ENCODE peak calls at places on chromosomes 5 and 9, in seven cellular contexts. One of them, this sample, is unnamed.

GRCh38 chr5:148976569-148977321 is 86.1 kb downstream of the SH3TC2 start:
- DNase-seq in HuH-7.5: no peak
- DNase-seq in HT1080: peak; percentile 85
- DNase-seq in GF-D8: no peak
- DNase-seq in fibroblast of the aortic adventitia: no peak
- DNase-seq in mesothelial cell of epicardium: no peak
- DNase-seq in left colon: no peak
- DNase-seq in this sample: peak; percentile 67

GRCh38 chr5:156677963-156678362 is 172.1 kb upstream of the PPP1R2B start:
- DNase-seq in GF-D8: no peak
- DNase-seq in mesothelial cell of epicardium: no peak
- DNase-seq in HT1080: no peak
- DNase-seq in left colon: no peak
- DNase-seq in HuH-7.5: no peak
- DNase-seq in fibroblast of the aortic adventitia: no peak
- DNase-seq in this sample: no peak

GRCh38 chr9:136703231-136703870 is 9.0 kb upstream of the DIPK1B start:
- DNase-seq in left colon: no peak
- DNase-seq in fibroblast of the aortic adventitia: no peak
- DNase-seq in HT1080: no peak
- DNase-seq in HuH-7.5: no peak
- DNase-seq in mesothelial cell of epicardium: no peak
- DNase-seq in GF-D8: peak; percentile 53
- DNase-seq in this sample: no peak

GRCh38 chr9:81974764-81975163 is 13.8 kb upstream of the SPATA31D1 start:
- DNase-seq in HT1080: no peak
- DNase-seq in left colon: no peak
- DNase-seq in GF-D8: no peak
- DNase-seq in mesothelial cell of epicardium: no peak
- DNase-seq in fibroblast of the aortic adventitia: no peak
- DNase-seq in HuH-7.5: no peak
- DNase-seq in this sample: no peak

GRCh38 chr5:14463629-14464028 is 118.0 kb upstream of the OTULINL start:
- DNase-seq in mesothelial cell of epicardium: no peak
- DNase-seq in left colon: peak; percentile 35
- DNase-seq in HT1080: peak; percentile 58
- DNase-seq in HuH-7.5: no peak
- DNase-seq in fibroblast of the aortic adventitia: peak; percentile 94
- DNase-seq in GF-D8: peak; percentile 51
- DNase-seq in this sample: peak; percentile 63

GRCh38 chr9:5040730-5041389 is 55.8 kb downstream of the JAK2 start:
- DNase-seq in fibroblast of the aortic adventitia: no peak
- DNase-seq in HuH-7.5: no peak
- DNase-seq in left colon: no peak
- DNase-seq in HT1080: no peak
- DNase-seq in GF-D8: no peak
- DNase-seq in mesothelial cell of epicardium: no peak
- DNase-seq in this sample: no peak

GRCh38 chr5:176183321-176184074 is 54.7 kb upstream of the SIMC1 start:
- DNase-seq in HuH-7.5: no peak
- DNase-seq in HT1080: no peak
- DNase-seq in fibroblast of the aortic adventitia: no peak
- DNase-seq in mesothelial cell of epicardium: no peak
- DNase-seq in GF-D8: no peak
- DNase-seq in left colon: no peak
- DNase-seq in this sample: no peak

GRCh38 chr5:110916373-110917049 is 155.0 kb upstream of the TSLP start:
- DNase-seq in HT1080: peak; percentile 84
- DNase-seq in HuH-7.5: no peak
- DNase-seq in fibroblast of the aortic adventitia: peak; percentile 96
- DNase-seq in left colon: no peak
- DNase-seq in GF-D8: no peak
- DNase-seq in mesothelial cell of epicardium: no peak
- DNase-seq in this sample: peak; percentile 90

GRCh38 chr5:56492812-56493211 is 259.7 kb upstream of the ANKRD55 start:
- DNase-seq in GF-D8: no peak
- DNase-seq in left colon: no peak
- DNase-seq in fibroblast of the aortic adventitia: no peak
- DNase-seq in HT1080: no peak
- DNase-seq in mesothelial cell of epicardium: no peak
- DNase-seq in HuH-7.5: no peak
- DNase-seq in this sample: no peak

GRCh38 chr5:135481387-135481786 is 29.2 kb upstream of the TIFAB start:
- DNase-seq in fibroblast of the aortic adventitia: no peak
- DNase-seq in HT1080: no peak
- DNase-seq in HuH-7.5: no peak
- DNase-seq in GF-D8: peak; percentile 41
- DNase-seq in left colon: no peak
- DNase-seq in mesothelial cell of epicardium: no peak
- DNase-seq in this sample: no peak

GRCh38 chr5:146388418-146388817 is 49.8 kb downstream of the POU4F3 start:
- DNase-seq in GF-D8: no peak
- DNase-seq in HuH-7.5: no peak
- DNase-seq in HT1080: peak; percentile 57
- DNase-seq in fibroblast of the aortic adventitia: peak; percentile 19
- DNase-seq in mesothelial cell of epicardium: no peak
- DNase-seq in left colon: no peak
- DNase-seq in this sample: peak; percentile 46

GRCh38 chr9:88187631-88188030 is 49.4 kb upstream of the SPATA31C2 start:
- DNase-seq in HT1080: no peak
- DNase-seq in HuH-7.5: no peak
- DNase-seq in mesothelial cell of epicardium: no peak
- DNase-seq in fibroblast of the aortic adventitia: peak; percentile 55
- DNase-seq in GF-D8: no peak
- DNase-seq in left colon: no peak
- DNase-seq in this sample: no peak

GRCh38 chr5:171418982-171419662 is at the start of gene FGF18:
- DNase-seq in mesothelial cell of epicardium: peak; percentile 80
- DNase-seq in HT1080: peak; percentile 61
- DNase-seq in GF-D8: no peak
- DNase-seq in HuH-7.5: peak; percentile 44
- DNase-seq in left colon: peak; percentile 42
- DNase-seq in fibroblast of the aortic adventitia: peak; percentile 51
- DNase-seq in this sample: peak; percentile 77

GRCh38 chr5:115815693-115816225 is 700 bp downstream of the CDO1 start:
- DNase-seq in left colon: no peak
- DNase-seq in GF-D8: no peak
- DNase-seq in mesothelial cell of epicardium: peak; percentile 40
- DNase-seq in fibroblast of the aortic adventitia: no peak
- DNase-seq in HT1080: no peak
- DNase-seq in HuH-7.5: no peak
- DNase-seq in this sample: peak; percentile 38

GRCh38 chr5:111131356-111131755 is 39.2 kb downstream of the WDR36 start:
- DNase-seq in HuH-7.5: no peak
- DNase-seq in HT1080: no peak
- DNase-seq in mesothelial cell of epicardium: no peak
- DNase-seq in GF-D8: no peak
- DNase-seq in fibroblast of the aortic adventitia: no peak
- DNase-seq in left colon: no peak
- DNase-seq in this sample: no peak

GRCh38 chr5:126490167-126490937 is 67.1 kb downstream of the GRAMD2B start:
- DNase-seq in mesothelial cell of epicardium: no peak
- DNase-seq in left colon: no peak
- DNase-seq in HuH-7.5: no peak
- DNase-seq in GF-D8: no peak
- DNase-seq in fibroblast of the aortic adventitia: peak; percentile 66
- DNase-seq in HT1080: no peak
- DNase-seq in this sample: peak; percentile 14

GRCh38 chr5:123124495-123125171 is 35.6 kb downstream of the PRDM6 start:
- DNase-seq in left colon: no peak
- DNase-seq in GF-D8: no peak
- DNase-seq in mesothelial cell of epicardium: no peak
- DNase-seq in HuH-7.5: no peak
- DNase-seq in HT1080: no peak
- DNase-seq in fibroblast of the aortic adventitia: peak; percentile 87
- DNase-seq in this sample: no peak

GRCh38 chr5:83567741-83568530 is 96.4 kb downstream of the VCAN start:
- DNase-seq in mesothelial cell of epicardium: no peak
- DNase-seq in left colon: no peak
- DNase-seq in GF-D8: no peak
- DNase-seq in HuH-7.5: no peak
- DNase-seq in fibroblast of the aortic adventitia: peak; percentile 98
- DNase-seq in HT1080: peak; percentile 83
- DNase-seq in this sample: peak; percentile 64

GRCh38 chr9:111759762-111760639 is 34.7 kb downstream of the SHOC1 start:
- DNase-seq in GF-D8: peak; percentile 53
- DNase-seq in HuH-7.5: peak; percentile 24
- DNase-seq in mesothelial cell of epicardium: no peak
- DNase-seq in left colon: peak; percentile 23
- DNase-seq in fibroblast of the aortic adventitia: peak; percentile 97
- DNase-seq in HT1080: peak; percentile 81
- DNase-seq in this sample: peak; percentile 87

GRCh38 chr9:120443489-120443888 is 136.5 kb downstream of the CDK5RAP2 start:
- DNase-seq in fibroblast of the aortic adventitia: peak; percentile 54
- DNase-seq in GF-D8: no peak
- DNase-seq in mesothelial cell of epicardium: no peak
- DNase-seq in HuH-7.5: no peak
- DNase-seq in HT1080: no peak
- DNase-seq in left colon: no peak
- DNase-seq in this sample: no peak

GRCh38 chr5:9059920-9060691 is 485.8 kb downstream of the SEMA5A start:
- DNase-seq in left colon: no peak
- DNase-seq in HT1080: peak; percentile 99
- DNase-seq in fibroblast of the aortic adventitia: peak; percentile 93
- DNase-seq in HuH-7.5: no peak
- DNase-seq in GF-D8: no peak
- DNase-seq in mesothelial cell of epicardium: no peak
- DNase-seq in this sample: peak; percentile 99

This sample was measured in ELR.